ENCODE peak calls at places on chromosomes 13 and 19, in ten cellular contexts. One of them, this sample, is unnamed. For H3K36me3, the result is how much of the 10 kb centered on the place peaks cover.

GRCh38 chr19:55034751-55035150 is 3.3 kb downstream of the GP6 start:
- DNase-seq in HAP-1: no peak
- DNase-seq in brain microvascular endothelial cell: no peak
- DNase-seq in breast epithelium: no peak
- DNase-seq in aorta: no peak
- DNase-seq in neuronal stem cell: no peak
- DNase-seq in PC-3: no peak
- DNase-seq in body of pancreas: no peak
- DNase-seq in CD4-positive, CD25-positive, alpha-beta regulatory T cell: no peak
- DNase-seq in lung: no peak
- DNase-seq in this sample: no peak

GRCh38 chr19:8451885-8452284 is 7.1 kb downstream of the HNRNPM start:
- DNase-seq in HAP-1: no peak
- DNase-seq in brain microvascular endothelial cell: peak
- DNase-seq in breast epithelium: no peak
- DNase-seq in aorta: peak
- DNase-seq in neuronal stem cell: no peak
- DNase-seq in PC-3: peak
- DNase-seq in body of pancreas: no peak
- DNase-seq in CD4-positive, CD25-positive, alpha-beta regulatory T cell: no peak
- DNase-seq in lung: no peak
- DNase-seq in this sample: peak

GRCh38 chr13:100859861-100860260 is 185.3 kb upstream of the TMTC4 start:
- DNase-seq in HAP-1: no peak
- DNase-seq in brain microvascular endothelial cell: no peak
- DNase-seq in breast epithelium: no peak
- DNase-seq in aorta: no peak
- DNase-seq in neuronal stem cell: no peak
- DNase-seq in PC-3: no peak
- DNase-seq in body of pancreas: no peak
- DNase-seq in CD4-positive, CD25-positive, alpha-beta regulatory T cell: no peak
- DNase-seq in lung: no peak
- DNase-seq in this sample: no peak

GRCh38 chr19:39372047-39372802 is 18.7 kb downstream of the PAF1 start:
- DNase-seq in HAP-1: no peak
- DNase-seq in brain microvascular endothelial cell: peak
- DNase-seq in breast epithelium: peak
- DNase-seq in aorta: peak
- DNase-seq in neuronal stem cell: no peak
- DNase-seq in PC-3: no peak
- DNase-seq in body of pancreas: peak
- DNase-seq in CD4-positive, CD25-positive, alpha-beta regulatory T cell: no peak
- DNase-seq in lung: peak
- DNase-seq in this sample: no peak

GRCh38 chr19:50795665-50796073 is 5.5 kb downstream of the ACP4 start:
- DNase-seq in HAP-1: no peak
- DNase-seq in brain microvascular endothelial cell: no peak
- DNase-seq in breast epithelium: no peak
- DNase-seq in aorta: no peak
- DNase-seq in neuronal stem cell: no peak
- DNase-seq in PC-3: no peak
- DNase-seq in body of pancreas: no peak
- DNase-seq in CD4-positive, CD25-positive, alpha-beta regulatory T cell: no peak
- DNase-seq in lung: no peak
- DNase-seq in this sample: no peak

GRCh38 chr19:3950871-3951861 is 18.3 kb downstream of the NMRK2 start:
- DNase-seq in HAP-1: no peak
- DNase-seq in brain microvascular endothelial cell: no peak
- DNase-seq in breast epithelium: no peak
- DNase-seq in aorta: peak
- DNase-seq in neuronal stem cell: no peak
- DNase-seq in PC-3: no peak
- DNase-seq in body of pancreas: peak
- DNase-seq in CD4-positive, CD25-positive, alpha-beta regulatory T cell: no peak
- DNase-seq in lung: no peak
- DNase-seq in this sample: no peak

GRCh38 chr13:39515231-39515630 is 87.8 kb downstream of the LHFPL6 start:
- DNase-seq in HAP-1: no peak
- DNase-seq in brain microvascular endothelial cell: no peak
- DNase-seq in breast epithelium: no peak
- DNase-seq in aorta: no peak
- DNase-seq in neuronal stem cell: no peak
- DNase-seq in PC-3: no peak
- DNase-seq in body of pancreas: no peak
- DNase-seq in CD4-positive, CD25-positive, alpha-beta regulatory T cell: no peak
- DNase-seq in lung: no peak
- DNase-seq in this sample: no peak

GRCh38 chr19:1431759-1432506 is 6.3 kb upstream of the RPS15 start:
- DNase-seq in HAP-1: no peak
- DNase-seq in brain microvascular endothelial cell: no peak
- DNase-seq in breast epithelium: no peak
- DNase-seq in aorta: no peak
- DNase-seq in neuronal stem cell: no peak
- DNase-seq in PC-3: no peak
- DNase-seq in body of pancreas: no peak
- DNase-seq in CD4-positive, CD25-positive, alpha-beta regulatory T cell: no peak
- DNase-seq in lung: no peak
- DNase-seq in this sample: no peak

GRCh38 chr13:73070451-73070850 is 11.6 kb downstream of the KLF5 start:
- DNase-seq in HAP-1: no peak
- DNase-seq in brain microvascular endothelial cell: no peak
- DNase-seq in breast epithelium: no peak
- DNase-seq in aorta: no peak
- DNase-seq in neuronal stem cell: no peak
- DNase-seq in PC-3: no peak
- DNase-seq in body of pancreas: no peak
- DNase-seq in CD4-positive, CD25-positive, alpha-beta regulatory T cell: no peak
- DNase-seq in lung: no peak
- DNase-seq in this sample: no peak

GRCh38 chr19:44718441-44719261 is 19.7 kb downstream of the CEACAM16 start:
- DNase-seq in HAP-1: peak
- DNase-seq in brain microvascular endothelial cell: no peak
- DNase-seq in breast epithelium: peak
- DNase-seq in aorta: peak
- DNase-seq in neuronal stem cell: peak
- DNase-seq in PC-3: peak
- DNase-seq in body of pancreas: peak
- DNase-seq in CD4-positive, CD25-positive, alpha-beta regulatory T cell: no peak
- DNase-seq in lung: peak
- DNase-seq in this sample: no peak

GRCh38 chr13:73943137-73943964 is 190.9 kb downstream of the KLF12 start:
- DNase-seq in HAP-1: no peak
- DNase-seq in brain microvascular endothelial cell: no peak
- DNase-seq in breast epithelium: no peak
- DNase-seq in aorta: no peak
- DNase-seq in neuronal stem cell: no peak
- DNase-seq in PC-3: no peak
- DNase-seq in body of pancreas: no peak
- DNase-seq in CD4-positive, CD25-positive, alpha-beta regulatory T cell: peak
- DNase-seq in lung: no peak
- DNase-seq in this sample: no peak

GRCh38 chr13:32475403-32475802 is 47.5 kb upstream of the N4BP2L1 start:
- DNase-seq in HAP-1: peak
- DNase-seq in brain microvascular endothelial cell: no peak
- DNase-seq in breast epithelium: no peak
- DNase-seq in aorta: no peak
- DNase-seq in neuronal stem cell: no peak
- DNase-seq in PC-3: no peak
- DNase-seq in body of pancreas: no peak
- DNase-seq in CD4-positive, CD25-positive, alpha-beta regulatory T cell: no peak
- DNase-seq in lung: no peak
- DNase-seq in this sample: no peak

GRCh38 chr19:18765224-18765623 is 25.9 kb downstream of the COMP start:
- DNase-seq in HAP-1: no peak
- DNase-seq in brain microvascular endothelial cell: no peak
- DNase-seq in breast epithelium: no peak
- DNase-seq in aorta: no peak
- DNase-seq in neuronal stem cell: no peak
- DNase-seq in PC-3: no peak
- DNase-seq in body of pancreas: peak
- DNase-seq in CD4-positive, CD25-positive, alpha-beta regulatory T cell: no peak
- DNase-seq in lung: no peak
- DNase-seq in this sample: no peak

GRCh38 chr19:41969196-41969595 is 10.1 kb upstream of the RABAC1 start:
- DNase-seq in HAP-1: no peak
- DNase-seq in brain microvascular endothelial cell: no peak
- DNase-seq in breast epithelium: no peak
- DNase-seq in aorta: no peak
- DNase-seq in neuronal stem cell: no peak
- DNase-seq in PC-3: no peak
- DNase-seq in body of pancreas: no peak
- DNase-seq in CD4-positive, CD25-positive, alpha-beta regulatory T cell: no peak
- DNase-seq in lung: no peak
- DNase-seq in this sample: no peak

GRCh38 chr19:41967056-41967783 is 8.1 kb upstream of the RABAC1 start:
- DNase-seq in HAP-1: no peak
- DNase-seq in brain microvascular endothelial cell: no peak
- DNase-seq in breast epithelium: no peak
- DNase-seq in aorta: no peak
- DNase-seq in neuronal stem cell: no peak
- DNase-seq in PC-3: no peak
- DNase-seq in body of pancreas: no peak
- DNase-seq in CD4-positive, CD25-positive, alpha-beta regulatory T cell: no peak
- DNase-seq in lung: no peak
- DNase-seq in this sample: no peak

GRCh38 chr19:41971363-41971762 is 12.2 kb upstream of the RABAC1 start:
- DNase-seq in HAP-1: no peak
- DNase-seq in brain microvascular endothelial cell: no peak
- DNase-seq in breast epithelium: no peak
- DNase-seq in aorta: no peak
- DNase-seq in neuronal stem cell: no peak
- DNase-seq in PC-3: no peak
- DNase-seq in body of pancreas: no peak
- DNase-seq in CD4-positive, CD25-positive, alpha-beta regulatory T cell: no peak
- DNase-seq in lung: no peak
- DNase-seq in this sample: no peak

GRCh38 chr19:41968751-41969150 is 9.6 kb upstream of the RABAC1 start:
- DNase-seq in HAP-1: no peak
- DNase-seq in brain microvascular endothelial cell: no peak
- DNase-seq in breast epithelium: no peak
- DNase-seq in aorta: no peak
- DNase-seq in neuronal stem cell: no peak
- DNase-seq in PC-3: no peak
- DNase-seq in body of pancreas: no peak
- DNase-seq in CD4-positive, CD25-positive, alpha-beta regulatory T cell: no peak
- DNase-seq in lung: no peak
- DNase-seq in this sample: no peak

GRCh38 chr19:41969772-41970458 is 10.8 kb upstream of the RABAC1 start:
- DNase-seq in HAP-1: no peak
- DNase-seq in brain microvascular endothelial cell: no peak
- DNase-seq in breast epithelium: no peak
- DNase-seq in aorta: no peak
- DNase-seq in neuronal stem cell: no peak
- DNase-seq in PC-3: no peak
- DNase-seq in body of pancreas: no peak
- DNase-seq in CD4-positive, CD25-positive, alpha-beta regulatory T cell: no peak
- DNase-seq in lung: no peak
- DNase-seq in this sample: no peak
- H3K36me3 ChIP-seq in HAP-1: under half
- H3K36me3 ChIP-seq in brain microvascular endothelial cell: under half
- H3K36me3 ChIP-seq in breast epithelium: under half
- H3K36me3 ChIP-seq in aorta: under half
- H3K36me3 ChIP-seq in neuronal stem cell: under half
- H3K36me3 ChIP-seq in PC-3: under half
- H3K36me3 ChIP-seq in body of pancreas: under half
- H3K36me3 ChIP-seq in CD4-positive, CD25-positive, alpha-beta regulatory T cell: under half
- H3K36me3 ChIP-seq in lung: under half
- H3K36me3 ChIP-seq in this sample: under half

GRCh38 chr13:98171806-98172569 is 5.1 kb downstream of the RNF113B start:
- DNase-seq in HAP-1: no peak
- DNase-seq in brain microvascular endothelial cell: peak
- DNase-seq in breast epithelium: no peak
- DNase-seq in aorta: no peak
- DNase-seq in neuronal stem cell: no peak
- DNase-seq in PC-3: no peak
- DNase-seq in body of pancreas: peak
- DNase-seq in CD4-positive, CD25-positive, alpha-beta regulatory T cell: no peak
- DNase-seq in lung: peak
- DNase-seq in this sample: no peak
- H3K4me3 ChIP-seq in HAP-1: no peak
- H3K4me3 ChIP-seq in brain microvascular endothelial cell: no peak
- H3K4me3 ChIP-seq in breast epithelium: peak
- H3K4me3 ChIP-seq in aorta: no peak
- H3K4me3 ChIP-seq in neuronal stem cell: peak
- H3K4me3 ChIP-seq in PC-3: no peak
- H3K4me3 ChIP-seq in body of pancreas: no peak
- H3K4me3 ChIP-seq in CD4-positive, CD25-positive, alpha-beta regulatory T cell: no peak
- H3K4me3 ChIP-seq in lung: no peak
- H3K4me3 ChIP-seq in this sample: no peak

DNA sequence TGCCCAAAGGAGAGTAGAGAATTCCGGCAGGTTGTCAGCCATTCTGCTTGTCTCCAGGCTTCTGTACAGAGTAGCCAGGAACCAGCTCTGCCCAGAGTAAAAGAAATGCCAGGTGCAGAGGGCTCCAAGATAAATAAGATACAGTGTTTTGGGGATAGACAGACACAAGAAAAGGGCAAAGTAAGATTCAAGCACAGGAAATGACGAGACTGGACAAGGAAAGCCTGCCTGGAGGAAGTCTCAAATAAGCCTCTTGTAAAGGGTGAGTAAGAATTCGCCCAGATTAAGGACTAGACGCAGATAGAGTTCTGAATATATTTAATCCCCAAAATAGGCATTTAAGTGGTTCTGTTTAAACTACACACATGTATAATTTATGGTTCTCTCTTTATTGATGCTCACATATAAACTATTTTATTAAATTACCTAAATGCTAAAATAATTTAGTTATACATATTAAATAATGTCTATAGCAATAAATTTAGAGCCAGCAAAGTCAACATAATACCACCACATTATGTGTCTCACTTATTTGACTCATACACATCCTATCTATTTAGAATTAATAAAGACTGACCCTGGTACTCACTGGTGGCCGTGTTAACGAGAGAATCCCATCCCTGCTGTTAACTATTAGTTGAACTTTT is 98.4 kb upstream of the RAP2A start:
- DNase-seq in HAP-1: no peak
- DNase-seq in brain microvascular endothelial cell: no peak
- DNase-seq in breast epithelium: no peak
- DNase-seq in aorta: no peak
- DNase-seq in neuronal stem cell: no peak
- DNase-seq in PC-3: no peak
- DNase-seq in body of pancreas: no peak
- DNase-seq in CD4-positive, CD25-positive, alpha-beta regulatory T cell: no peak
- DNase-seq in lung: no peak
- DNase-seq in this sample: no peak
- H3K36me3 ChIP-seq in HAP-1: under half
- H3K36me3 ChIP-seq in brain microvascular endothelial cell: under half
- H3K36me3 ChIP-seq in breast epithelium: under half
- H3K36me3 ChIP-seq in aorta: under half
- H3K36me3 ChIP-seq in neuronal stem cell: under half
- H3K36me3 ChIP-seq in PC-3: under half
- H3K36me3 ChIP-seq in body of pancreas: under half
- H3K36me3 ChIP-seq in CD4-positive, CD25-positive, alpha-beta regulatory T cell: under half
- H3K36me3 ChIP-seq in lung: under half
- H3K36me3 ChIP-seq in this sample: under half

DNA sequence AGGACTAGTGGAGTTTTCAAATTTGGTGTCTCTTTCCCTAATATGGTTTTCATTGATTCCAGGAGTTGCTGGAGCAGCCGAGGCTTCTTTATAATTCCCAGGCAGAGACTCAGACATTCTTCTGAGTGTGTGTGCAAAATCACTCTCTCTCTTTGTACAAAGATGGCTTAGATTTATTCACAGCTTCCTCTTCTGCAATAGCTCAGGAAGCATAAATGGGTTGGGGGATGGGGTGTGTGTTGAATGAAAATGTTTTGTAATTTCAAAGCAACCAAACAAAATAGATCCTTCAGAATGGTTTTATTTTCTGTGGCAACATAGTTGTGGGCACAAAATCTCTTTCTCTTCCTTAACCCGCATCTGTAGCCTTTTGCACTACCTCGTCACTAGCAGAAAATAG is 66.5 kb downstream of the CBY2 start:
- DNase-seq in HAP-1: peak
- DNase-seq in brain microvascular endothelial cell: no peak
- DNase-seq in breast epithelium: no peak
- DNase-seq in aorta: no peak
- DNase-seq in neuronal stem cell: no peak
- DNase-seq in PC-3: no peak
- DNase-seq in body of pancreas: no peak
- DNase-seq in CD4-positive, CD25-positive, alpha-beta regulatory T cell: no peak
- DNase-seq in lung: no peak
- DNase-seq in this sample: no peak
- H3K4me3 ChIP-seq in HAP-1: no peak
- H3K4me3 ChIP-seq in brain microvascular endothelial cell: no peak
- H3K4me3 ChIP-seq in breast epithelium: no peak
- H3K4me3 ChIP-seq in aorta: no peak
- H3K4me3 ChIP-seq in neuronal stem cell: no peak
- H3K4me3 ChIP-seq in PC-3: no peak
- H3K4me3 ChIP-seq in body of pancreas: no peak
- H3K4me3 ChIP-seq in CD4-positive, CD25-positive, alpha-beta regulatory T cell: no peak
- H3K4me3 ChIP-seq in lung: no peak
- H3K4me3 ChIP-seq in this sample: no peak